ENCODE peak calls at places on chromosomes 1 and 21, in seven cellular contexts. T is lower lobe of right lung, K is HuH-7.5, L is heart right ventricle, D is activated T-cell treated with anti-CD3 and anti-CD28 coated beads for 1 hour, B is KBM-7, Z is T-helper 1 cell. A is an unnamed sample.

GRCh38 chr1:155136728-155137127 is 1.1 kb downstream of the SLC50A1 start:
- DNase-seq in D (no peak), T (no peak), B (peak), K (no peak), L (no peak), Z (no peak), A (no peak)

GRCh38 chr1:223364685-223365382 is 858 bp upstream of the SUSD4 start:
- DNase-seq in Z (peak), L (peak), D (peak), B (no peak), T (no peak), K (no peak), A (peak)

GRCh38 chr1:46643368-46643775 is 24.8 kb downstream of the ATPAF1 start:
- DNase-seq in D (no peak), K (no peak), T (no peak), Z (no peak), L (no peak), B (no peak), A (no peak)

GRCh38 chr1:41618066-41618825 is 133.8 kb upstream of the EDN2 start:
- DNase-seq in Z (no peak), K (no peak), L (peak), T (peak), D (no peak), B (no peak), A (no peak)

GRCh38 chr1:186082235-186082937 is 292.7 kb downstream of the TPR start:
- DNase-seq in K (no peak), Z (no peak), D (no peak), T (peak), L (peak), B (peak), A (peak)

GRCh38 chr1:198088360-198089071 is 68.3 kb upstream of the NEK7 start:
- DNase-seq in L (no peak), B (peak), D (no peak), T (peak), K (peak), Z (peak), A (peak)

GRCh38 chr21:45145146-45145545 is 70.8 kb downstream of the ADARB1 start:
- DNase-seq in K (no peak), D (no peak), B (no peak), L (no peak), T (no peak), Z (no peak), A (no peak)

GRCh38 chr1:114319480-114319879 is 165.8 kb upstream of the SYT6 start:
- DNase-seq in D (no peak), K (no peak), T (no peak), B (no peak), L (no peak), Z (no peak), A (no peak)

GRCh38 chr1:200877839-200878551 is 5.2 kb downstream of the GPR25 start:
- DNase-seq in Z (no peak), L (no peak), D (no peak), T (no peak), K (no peak), B (no peak), A (no peak)

GRCh38 chr1:153771841-153772593 is 3.2 kb upstream of the SLC27A3 start:
- DNase-seq in K (no peak), Z (no peak), B (peak), L (peak), T (no peak), D (no peak), A (peak)

GRCh38 chr1:54220004-54220811 is 20.2 kb downstream of the MRPL37 start:
- DNase-seq in T (peak), L (peak), K (no peak), B (peak), Z (no peak), D (no peak), A (no peak)

GRCh38 chr1:110585426-110585825 is 20.7 kb downstream of the KCNA2 start:
- DNase-seq in B (no peak), Z (no peak), D (no peak), K (no peak), L (no peak), T (no peak), A (no peak)